ENCODE peak calls at places on chromosomes 12 and 14, in ten cellular contexts. Q is WERI-Rb-1; M is ascending aorta; V is GM13977; C is mammary epithelial cell; S is cardiac muscle cell; Z is CD4-positive, alpha-beta T cell; G is neural crest cell; T is endothelial cell; N is endodermal cell. W is an unnamed sample.

GRCh38 chr14:100131181-100131580 is 28.3 kb downstream of the DEGS2 start:
- DNase-seq in Q (no peak), M (no peak), V (no peak), C (no peak), S (no peak), Z (no peak), G (no peak), T (no peak), N (peak), W (no peak)

GRCh38 chr14:93049867-93050331 is 65.8 kb downstream of the ITPK1 start:
- DNase-seq in Q (no peak), M (no peak), V (no peak), C (no peak), S (peak), Z (no peak), G (no peak), T (peak), N (no peak), W (no peak)

GRCh38 chr14:102975662-102976061 is 53.2 kb downstream of the AMN start:
- DNase-seq in Q (no peak), M (no peak), V (no peak), C (no peak), S (no peak), Z (no peak), G (no peak), T (no peak), N (peak), W (no peak)

GRCh38 chr12:78795934-78796445 is 68.6 kb upstream of the SYT1 start:
- DNase-seq in Q (no peak), M (no peak), V (no peak), C (peak), S (no peak), Z (no peak), G (no peak), T (no peak), N (no peak), W (no peak)

GRCh38 chr14:84234281-84234680 is 1295.7 kb upstream of the FLRT2 start:
- DNase-seq in Q (no peak), M (no peak), V (no peak), C (no peak), S (no peak), Z (no peak), G (no peak), T (no peak), N (no peak), W (no peak)

GRCh38 chr12:47885012-47885501 is 19.7 kb downstream of the VDR start:
- DNase-seq in Q (no peak), M (no peak), V (peak), C (no peak), S (no peak), Z (no peak), G (no peak), T (no peak), N (no peak), W (no peak)

GRCh38 chr14:67426983-67427601 is 15.1 kb upstream of the PLEK2 start:
- DNase-seq in Q (peak), M (peak), V (peak), C (peak), S (peak), Z (peak), G (peak), T (peak), N (peak), W (peak)

GRCh38 chr12:108854453-108855283 is 2.7 kb downstream of the SSH1 start:
- DNase-seq in Q (no peak), M (peak), V (peak), C (peak), S (peak), Z (no peak), G (no peak), T (no peak), N (no peak), W (no peak)

GRCh38 chr14:90656986-90657385 is 159.2 kb downstream of the TTC7B start:
- DNase-seq in Q (no peak), M (no peak), V (no peak), C (no peak), S (no peak), Z (no peak), G (no peak), T (no peak), N (no peak), W (no peak)

GRCh38 chr14:90808759-90809529 is 7.3 kb downstream of the TTC7B start:
- DNase-seq in Q (no peak), M (no peak), V (no peak), C (no peak), S (no peak), Z (no peak), G (no peak), T (no peak), N (no peak), W (no peak)

GRCh38 chr12:47995976-47996375 is 8.3 kb downstream of the COL2A1 start:
- DNase-seq in Q (no peak), M (no peak), V (no peak), C (no peak), S (no peak), Z (no peak), G (no peak), T (no peak), N (no peak), W (no peak)

GRCh38 chr12:93895096-93895460 is 217.9 kb downstream of the CRADD start:
- DNase-seq in Q (no peak), M (no peak), V (no peak), C (no peak), S (no peak), Z (no peak), G (no peak), T (no peak), N (no peak), W (no peak)

GRCh38 chr14:103191856-103192835 is 68.9 kb downstream of the TNFAIP2 start:
- DNase-seq in Q (no peak), M (peak), V (no peak), C (no peak), S (no peak), Z (no peak), G (no peak), T (no peak), N (no peak), W (no peak)

GRCh38 chr14:89491701-89492381 is 74.8 kb upstream of the FOXN3 start:
- DNase-seq in Q (no peak), M (no peak), V (no peak), C (no peak), S (no peak), Z (no peak), G (no peak), T (no peak), N (no peak), W (no peak)

GRCh38 chr12:66549050-66549389 is 129.9 kb downstream of the GRIP1 start:
- DNase-seq in Q (no peak), M (no peak), V (no peak), C (no peak), S (no peak), Z (no peak), G (no peak), T (no peak), N (no peak), W (no peak)

GRCh38 chr14:95722525-95723190 is 8.7 kb upstream of the TCL1A start:
- DNase-seq in Q (no peak), M (no peak), V (no peak), C (peak), S (no peak), Z (no peak), G (no peak), T (no peak), N (no peak), W (no peak)

GRCh38 chr12:6277982-6278438 is 32.5 kb upstream of the PLEKHG6 start:
- DNase-seq in Q (no peak), M (no peak), V (peak), C (peak), S (no peak), Z (no peak), G (no peak), T (no peak), N (no peak), W (no peak)

GRCh38 chr14:70995671-70996070 is 88.4 kb downstream of the PCNX1 start:
- DNase-seq in Q (no peak), M (no peak), V (no peak), C (no peak), S (no peak), Z (no peak), G (no peak), T (no peak), N (peak), W (no peak)

GRCh38 chr12:117400912-117401311 is 39.5 kb upstream of the NOS1 start:
- DNase-seq in Q (no peak), M (no peak), V (no peak), C (no peak), S (no peak), Z (no peak), G (no peak), T (no peak), N (no peak), W (no peak)

GRCh38 chr14:22887990-22888378 is 5.0 kb downstream of the REM2 start:
- DNase-seq in Q (no peak), M (no peak), V (peak), C (no peak), S (no peak), Z (no peak), G (no peak), T (no peak), N (no peak), W (no peak)

GRCh38 chr14:22884721-22885523 is 1.9 kb downstream of the REM2 start:
- DNase-seq in Q (no peak), M (no peak), V (no peak), C (no peak), S (no peak), Z (no peak), G (no peak), T (no peak), N (no peak), W (no peak)

GRCh38 chr14:22885975-22886374 is 3.0 kb downstream of the REM2 start:
- DNase-seq in Q (no peak), M (no peak), V (no peak), C (no peak), S (no peak), Z (no peak), G (no peak), T (no peak), N (no peak), W (no peak)

GRCh38 chr14:22887260-22887989 is 4.4 kb downstream of the REM2 start:
- DNase-seq in Q (no peak), M (peak), V (peak), C (peak), S (peak), Z (no peak), G (peak), T (peak), N (peak), W (peak)

GRCh38 chr14:22886500-22887259 is 3.7 kb downstream of the REM2 start:
- DNase-seq in Q (no peak), M (peak), V (peak), C (peak), S (peak), Z (peak), G (peak), T (peak), N (peak), W (peak)
- TF ChIP-seq CTCF in Q (no peak), M (no peak), V (peak), C (no peak), S (no peak), Z (peak), G (peak), T (no peak), N (peak), W (no peak)

GRCh38 chr14:59919582-59920377 is at the start of gene LRRC9:
- DNase-seq in Q (peak), M (no peak), V (no peak), C (no peak), S (peak), Z (no peak), G (peak), T (peak), N (peak), W (peak)
- TF ChIP-seq CTCF in Q (peak), M (no peak), V (peak), C (no peak), S (no peak), Z (no peak), G (no peak), T (no peak), N (peak), W (no peak)

GRCh38 chr14:61925043-61925442 is 162.8 kb downstream of the SNAPC1 start:
- DNase-seq in Q (peak), M (no peak), V (peak), C (peak), S (peak), Z (no peak), G (no peak), T (peak), N (peak), W (no peak)
- TF ChIP-seq CTCF in Q (peak), M (no peak), V (peak), C (peak), S (no peak), Z (no peak), G (peak), T (no peak), N (peak), W (peak)

DNA sequence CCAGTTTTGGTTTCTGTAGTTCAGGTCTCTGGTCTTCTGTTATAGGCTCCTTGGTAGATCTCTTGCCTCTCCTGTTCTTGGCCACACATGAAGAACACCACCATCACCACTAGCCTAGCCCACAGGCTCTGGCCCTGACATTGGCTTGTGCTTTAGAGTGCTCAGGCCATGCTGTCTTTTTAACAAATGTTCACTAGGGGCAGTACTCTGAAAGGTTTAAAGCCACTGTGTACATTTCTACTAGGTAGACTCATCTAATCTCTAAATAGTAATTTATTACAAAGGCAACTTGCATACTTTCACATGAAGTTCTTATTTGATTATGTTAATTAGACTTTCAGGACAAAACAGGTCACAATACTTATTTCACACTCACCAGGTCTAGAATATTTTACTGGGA is 38.3 kb downstream of the PDE6H start:
- DNase-seq in Q (no peak), M (no peak), V (no peak), C (no peak), S (no peak), Z (no peak), G (no peak), T (no peak), N (peak), W (no peak)
- TF ChIP-seq CTCF in Q (peak), M (no peak), V (no peak), C (no peak), S (no peak), Z (peak), G (peak), T (no peak), N (peak), W (no peak)

DNA sequence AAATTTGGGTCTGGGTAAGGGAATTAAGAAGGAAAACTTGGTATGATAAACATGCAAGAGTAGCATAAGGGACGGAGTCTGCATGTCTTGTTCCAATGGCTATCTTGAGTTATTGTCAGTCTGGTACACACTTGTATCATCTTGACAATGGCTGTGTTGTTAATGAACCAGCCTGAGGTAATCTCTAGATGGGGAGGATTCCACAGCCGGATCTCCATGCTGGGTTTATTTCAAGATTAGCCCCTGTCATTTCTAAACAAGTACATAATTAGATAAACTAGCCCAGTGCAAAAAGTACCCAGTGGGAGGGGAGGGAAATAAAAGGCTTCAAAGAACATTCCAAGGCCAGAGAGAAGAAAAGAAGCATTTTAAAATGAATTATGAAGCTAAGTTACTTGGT is 16.5 kb upstream of the CMAS start:
- DNase-seq in Q (no peak), M (no peak), V (no peak), C (no peak), S (no peak), Z (no peak), G (no peak), T (no peak), N (no peak), W (no peak)
- TF ChIP-seq CTCF in Q (no peak), M (no peak), V (no peak), C (no peak), S (no peak), Z (no peak), G (no peak), T (no peak), N (no peak), W (no peak)

GRCh38 chr12:59446156-59446555 is 149.7 kb upstream of the SLC16A7 start:
- DNase-seq in Q (no peak), M (no peak), V (no peak), C (no peak), S (no peak), Z (no peak), G (no peak), T (no peak), N (no peak), W (no peak)

DNA sequence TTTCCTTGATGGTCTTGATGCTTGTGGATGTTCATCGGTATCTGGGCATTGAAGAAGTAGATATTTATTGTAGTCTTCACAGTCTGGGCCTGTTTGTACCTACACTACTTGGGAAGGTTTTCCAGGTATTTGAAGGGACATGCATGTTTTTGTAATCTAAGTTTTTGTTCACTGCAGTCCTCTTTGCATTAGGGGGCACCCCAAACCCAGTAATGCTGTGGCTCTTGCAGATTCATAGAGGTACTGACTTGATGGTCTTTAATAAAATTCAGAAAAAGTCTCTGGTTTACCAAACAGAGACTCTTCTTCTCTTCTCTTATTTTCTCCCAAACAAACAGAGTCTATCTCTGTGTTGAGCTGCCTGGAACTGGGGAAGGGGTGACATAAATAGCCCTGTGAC is 150.9 kb upstream of the SLC16A7 start:
- DNase-seq in Q (peak), M (no peak), V (no peak), C (peak), S (no peak), Z (no peak), G (no peak), T (no peak), N (peak), W (no peak)
- TF ChIP-seq CTCF in Q (no peak), M (no peak), V (peak), C (peak), S (peak), Z (peak), G (no peak), T (no peak), N (peak), W (no peak)